ENCODE peak calls at places on chromosomes 6 and 20, in seven cellular contexts. One of them, this sample, is unnamed.

GRCh38 chr6:127520061-127520460 is 926 bp upstream of the MTCL3 start:
- DNase-seq in type B pancreatic cell: no peak
- DNase-seq in SK-N-SH: no peak
- DNase-seq in sigmoid colon: no peak
- DNase-seq in NCI-H1436 treated with DMSO at 0.1 percent for 48 hours: no peak
- DNase-seq in KG1: no peak
- DNase-seq in NCI-H2081: no peak
- DNase-seq in this sample: no peak

GRCh38 chr6:132504757-132505156 is 8.2 kb downstream of the STX7 start:
- DNase-seq in type B pancreatic cell: no peak
- DNase-seq in SK-N-SH: no peak
- DNase-seq in sigmoid colon: no peak
- DNase-seq in NCI-H1436 treated with DMSO at 0.1 percent for 48 hours: no peak
- DNase-seq in KG1: no peak
- DNase-seq in NCI-H2081: no peak
- DNase-seq in this sample: no peak

GRCh38 chr6:28167068-28167467 is 25.4 kb downstream of the ZKSCAN8 start:
- DNase-seq in type B pancreatic cell: no peak
- DNase-seq in SK-N-SH: no peak
- DNase-seq in sigmoid colon: no peak
- DNase-seq in NCI-H1436 treated with DMSO at 0.1 percent for 48 hours: no peak
- DNase-seq in KG1: no peak
- DNase-seq in NCI-H2081: no peak
- DNase-seq in this sample: no peak

GRCh38 chr6:57173886-57174510 is 1.9 kb downstream of the BAG2 start:
- DNase-seq in type B pancreatic cell: no peak
- DNase-seq in SK-N-SH: peak
- DNase-seq in sigmoid colon: no peak
- DNase-seq in NCI-H1436 treated with DMSO at 0.1 percent for 48 hours: no peak
- DNase-seq in KG1: no peak
- DNase-seq in NCI-H2081: no peak
- DNase-seq in this sample: no peak

GRCh38 chr20:34624628-34625027 is 52.3 kb downstream of the PIGU start:
- DNase-seq in type B pancreatic cell: no peak
- DNase-seq in SK-N-SH: no peak
- DNase-seq in sigmoid colon: no peak
- DNase-seq in NCI-H1436 treated with DMSO at 0.1 percent for 48 hours: no peak
- DNase-seq in KG1: no peak
- DNase-seq in NCI-H2081: no peak
- DNase-seq in this sample: no peak

GRCh38 chr6:82205793-82206425 is 41.6 kb downstream of the IBTK start:
- DNase-seq in type B pancreatic cell: no peak
- DNase-seq in SK-N-SH: peak
- DNase-seq in sigmoid colon: no peak
- DNase-seq in NCI-H1436 treated with DMSO at 0.1 percent for 48 hours: no peak
- DNase-seq in KG1: no peak
- DNase-seq in NCI-H2081: no peak
- DNase-seq in this sample: peak

GRCh38 chr20:63471002-63471718 is 1.3 kb downstream of the KCNQ2 start:
- DNase-seq in type B pancreatic cell: no peak
- DNase-seq in SK-N-SH: peak
- DNase-seq in sigmoid colon: no peak
- DNase-seq in NCI-H1436 treated with DMSO at 0.1 percent for 48 hours: no peak
- DNase-seq in KG1: no peak
- DNase-seq in NCI-H2081: no peak
- DNase-seq in this sample: no peak

GRCh38 chr6:108581237-108581931 is 20.7 kb downstream of the FOXO3 start:
- DNase-seq in type B pancreatic cell: no peak
- DNase-seq in SK-N-SH: peak
- DNase-seq in sigmoid colon: peak
- DNase-seq in NCI-H1436 treated with DMSO at 0.1 percent for 48 hours: no peak
- DNase-seq in KG1: no peak
- DNase-seq in NCI-H2081: no peak
- DNase-seq in this sample: peak

GRCh38 chr6:156583083-156583482 is 194.1 kb upstream of the ARID1B start:
- DNase-seq in type B pancreatic cell: no peak
- DNase-seq in SK-N-SH: no peak
- DNase-seq in sigmoid colon: no peak
- DNase-seq in NCI-H1436 treated with DMSO at 0.1 percent for 48 hours: no peak
- DNase-seq in KG1: no peak
- DNase-seq in NCI-H2081: no peak
- DNase-seq in this sample: no peak

GRCh38 chr6:156163311-156163710 is 613.9 kb upstream of the ARID1B start:
- DNase-seq in type B pancreatic cell: no peak
- DNase-seq in SK-N-SH: no peak
- DNase-seq in sigmoid colon: no peak
- DNase-seq in NCI-H1436 treated with DMSO at 0.1 percent for 48 hours: no peak
- DNase-seq in KG1: no peak
- DNase-seq in NCI-H2081: no peak
- DNase-seq in this sample: no peak

GRCh38 chr6:17012421-17013225 is 89.2 kb upstream of the STMND1 start:
- DNase-seq in type B pancreatic cell: no peak
- DNase-seq in SK-N-SH: peak
- DNase-seq in sigmoid colon: peak
- DNase-seq in NCI-H1436 treated with DMSO at 0.1 percent for 48 hours: no peak
- DNase-seq in KG1: no peak
- DNase-seq in NCI-H2081: no peak
- DNase-seq in this sample: no peak

GRCh38 chr6:34717466-34717865 is 20.9 kb upstream of the ILRUN start:
- DNase-seq in type B pancreatic cell: no peak
- DNase-seq in SK-N-SH: no peak
- DNase-seq in sigmoid colon: no peak
- DNase-seq in NCI-H1436 treated with DMSO at 0.1 percent for 48 hours: no peak
- DNase-seq in KG1: no peak
- DNase-seq in NCI-H2081: no peak
- DNase-seq in this sample: no peak

GRCh38 chr20:46312075-46312944 is 4.0 kb upstream of the CDH22 start:
- DNase-seq in type B pancreatic cell: no peak
- DNase-seq in SK-N-SH: peak
- DNase-seq in sigmoid colon: no peak
- DNase-seq in NCI-H1436 treated with DMSO at 0.1 percent for 48 hours: no peak
- DNase-seq in KG1: no peak
- DNase-seq in NCI-H2081: no peak
- DNase-seq in this sample: peak

GRCh38 chr6:85360794-85361642 is 88.9 kb upstream of the NT5E start:
- DNase-seq in type B pancreatic cell: no peak
- DNase-seq in SK-N-SH: no peak
- DNase-seq in sigmoid colon: no peak
- DNase-seq in NCI-H1436 treated with DMSO at 0.1 percent for 48 hours: no peak
- DNase-seq in KG1: no peak
- DNase-seq in NCI-H2081: no peak
- DNase-seq in this sample: no peak

GRCh38 chr6:7692453-7692784 is 33.5 kb upstream of the BMP6 start:
- DNase-seq in type B pancreatic cell: no peak
- DNase-seq in SK-N-SH: no peak
- DNase-seq in sigmoid colon: no peak
- DNase-seq in NCI-H1436 treated with DMSO at 0.1 percent for 48 hours: no peak
- DNase-seq in KG1: no peak
- DNase-seq in NCI-H2081: no peak
- DNase-seq in this sample: no peak

This sample was measured in BE2C.